ENCODE peak calls at places on chromosome 2, in ten cellular contexts. Y, E, Z, B, P, V, H, R, S and X are unnamed samples.

GRCh38 chr2:163491850-163492249 is 244.0 kb downstream of the FIGN start:
- ATAC-seq in Y (no peak), E (no peak), Z (no peak), B (no peak), P (no peak), V (no peak), H (no peak), R (no peak), S (no peak), X (no peak)

GRCh38 chr2:74512744-74513604 is 1.3 kb upstream of the TLX2 start:
- ATAC-seq in Y (no peak), E (no peak), Z (no peak), B (no peak), P (no peak), V (no peak), H (no peak), R (no peak), S (no peak), X (no peak)

GRCh38 chr2:128513416-128514283 is 195.0 kb upstream of the HS6ST1 start:
- ATAC-seq in Y (no peak), E (no peak), Z (peak; percentile 63), B (peak; percentile 87), P (peak; percentile 84), V (peak; percentile 24), H (peak; percentile 47), R (no peak), S (no peak), X (no peak)

GRCh38 chr2:158995677-158996049 is 27.2 kb downstream of the TANC1 start:
- ATAC-seq in Y (no peak), E (no peak), Z (peak; percentile 15), B (no peak), P (no peak), V (no peak), H (peak; percentile 31), R (peak; percentile 16), S (no peak), X (no peak)

GRCh38 chr2:48812376-48812775 is 56.9 kb upstream of the LHCGR start:
- ATAC-seq in Y (no peak), E (no peak), Z (no peak), B (no peak), P (no peak), V (no peak), H (no peak), R (no peak), S (no peak), X (no peak)

GRCh38 chr2:132595186-132595585 is 74.8 kb downstream of the LYPD1 start:
- ATAC-seq in Y (no peak), E (no peak), Z (no peak), B (no peak), P (no peak), V (no peak), H (no peak), R (no peak), S (no peak), X (no peak)

GRCh38 chr2:1721706-1722483 is 22.4 kb downstream of the PXDN start:
- ATAC-seq in Y (peak; percentile 69), E (peak; percentile 67), Z (no peak), B (peak; percentile 80), P (no peak), V (peak; percentile 65), H (peak; percentile 64), R (peak; percentile 81), S (peak; percentile 36), X (peak; percentile 75)

GRCh38 chr2:38377501-38378258 is 607 bp upstream of the ATL2 start:
- ATAC-seq in Y (peak; percentile 2), E (no peak), Z (peak; percentile 4), B (no peak), P (no peak), V (no peak), H (no peak), R (no peak), S (no peak), X (peak; percentile 86)

GRCh38 chr2:121038831-121039230 is 246.2 kb downstream of the TFCP2L1 start:
- ATAC-seq in Y (no peak), E (no peak), Z (no peak), B (peak; percentile 34), P (no peak), V (peak; percentile 68), H (no peak), R (peak; percentile 46), S (no peak), X (no peak)

GRCh38 chr2:15172825-15173224 is 388.3 kb downstream of the NBAS start:
- ATAC-seq in Y (no peak), E (no peak), Z (no peak), B (no peak), P (no peak), V (no peak), H (no peak), R (no peak), S (no peak), X (no peak)

GRCh38 chr2:230895536-230896345 is 29.3 kb downstream of the GPR55 start:
- ATAC-seq in Y (no peak), E (no peak), Z (no peak), B (no peak), P (no peak), V (peak; percentile 54), H (no peak), R (no peak), S (no peak), X (no peak)

DNA sequence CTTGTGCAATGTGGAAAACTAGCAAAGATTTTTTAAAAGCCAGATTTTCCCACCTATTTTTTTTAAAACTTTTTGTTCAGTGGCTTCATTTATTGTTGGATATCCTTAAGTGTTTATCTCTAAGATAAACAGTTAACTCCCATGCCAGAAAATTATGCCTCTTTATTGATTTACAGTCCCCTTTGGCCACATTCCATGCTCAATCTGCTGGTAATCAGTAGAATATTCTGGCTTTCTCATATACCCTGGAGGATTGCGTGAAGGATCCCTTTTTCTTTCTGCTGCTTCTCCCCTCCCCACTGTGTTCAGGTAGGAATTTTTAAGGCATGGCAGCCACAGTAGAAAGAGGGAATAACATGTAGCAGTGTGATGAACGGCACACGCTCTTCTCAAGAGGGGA is 2.6 kb downstream of the GRHL1 start:
- ATAC-seq in Y (no peak), E (no peak), Z (no peak), B (no peak), P (no peak), V (no peak), H (no peak), R (no peak), S (no peak), X (no peak)
- H3K4me3 ChIP-seq in Y (no peak overlapping the region), E (no peak overlapping the region), Z (no peak overlapping the region), B (no peak overlapping the region), P (no peak overlapping the region), V (no peak overlapping the region), H (no peak overlapping the region), R (no peak overlapping the region), S (no peak overlapping the region), X (no peak overlapping the region)

GRCh38 chr2:30512243-30512866 is 65.3 kb downstream of the LCLAT1 start:
- ATAC-seq in Y (no peak), E (no peak), Z (no peak), B (no peak), P (no peak), V (no peak), H (no peak), R (no peak), S (no peak), X (no peak)
- H3K4me3 ChIP-seq in Y (no peak overlapping the region), E (no peak overlapping the region), Z (no peak overlapping the region), B (no peak overlapping the region), P (no peak overlapping the region), V (no peak overlapping the region), H (no peak overlapping the region), R (no peak overlapping the region), S (no peak overlapping the region), X (no peak overlapping the region)

DNA sequence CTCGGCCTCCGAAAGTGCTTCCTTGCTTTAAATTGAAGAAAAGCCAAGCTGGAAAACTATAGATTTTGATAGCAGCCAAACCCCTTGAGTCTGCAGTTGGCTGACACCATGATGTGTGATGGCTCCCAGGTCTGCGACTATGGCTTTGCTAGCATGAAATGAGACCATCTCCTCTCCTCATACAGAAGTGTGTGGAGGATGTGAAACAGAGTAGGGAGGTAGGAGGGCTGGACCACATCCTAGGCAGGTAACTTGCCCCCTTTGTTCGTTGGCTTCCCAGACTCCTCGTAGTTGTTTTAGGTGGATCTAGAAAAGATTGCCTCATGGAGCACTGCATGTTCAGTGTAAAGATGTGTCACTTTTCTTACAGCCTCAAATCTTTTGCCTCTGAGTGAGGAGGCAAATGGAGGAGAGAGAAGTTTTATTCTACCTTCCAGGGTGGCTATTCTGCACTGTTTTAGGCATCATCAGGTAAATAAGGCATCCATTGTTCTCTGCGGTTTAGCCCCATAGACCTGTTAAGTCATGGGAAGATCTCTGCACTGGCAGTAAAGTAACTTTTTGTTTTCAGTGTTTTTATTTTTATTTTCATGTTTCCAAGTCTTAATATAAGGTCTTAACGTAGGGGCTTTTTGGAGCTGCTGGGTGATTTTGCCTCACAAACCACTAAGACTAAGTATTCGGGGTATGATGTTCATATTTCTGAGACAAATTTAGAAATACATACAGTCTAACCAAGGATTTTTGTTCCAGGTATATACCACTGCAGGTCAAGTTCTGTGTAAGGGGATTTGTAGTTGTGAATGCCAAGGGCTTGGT is 40.1 kb downstream of the MGAT5 start:
- ATAC-seq in Y (no peak), E (no peak), Z (no peak), B (no peak), P (no peak), V (no peak), H (no peak), R (no peak), S (no peak), X (no peak)
- H3K4me3 ChIP-seq in Y (no peak overlapping the region), E (no peak overlapping the region), Z (no peak overlapping the region), B (no peak overlapping the region), P (no peak overlapping the region), V (no peak overlapping the region), H (no peak overlapping the region), R (no peak overlapping the region), S (no peak overlapping the region), X (no peak overlapping the region)

GRCh38 chr2:165624139-165624803 is 154.8 kb downstream of the CSRNP3 start:
- ATAC-seq in Y (no peak), E (no peak), Z (no peak), B (no peak), P (no peak), V (no peak), H (no peak), R (no peak), S (no peak), X (no peak)

GRCh38 chr2:165617720-165618119 is 148.2 kb downstream of the CSRNP3 start:
- ATAC-seq in Y (no peak), E (no peak), Z (no peak), B (no peak), P (no peak), V (no peak), H (no peak), R (no peak), S (no peak), X (no peak)

GRCh38 chr2:165618806-165619205 is 149.3 kb downstream of the CSRNP3 start:
- ATAC-seq in Y (no peak), E (no peak), Z (no peak), B (no peak), P (no peak), V (no peak), H (no peak), R (no peak), S (no peak), X (no peak)

GRCh38 chr2:165621086-165621560 is 151.6 kb downstream of the CSRNP3 start:
- ATAC-seq in Y (no peak), E (no peak), Z (peak; percentile 54), B (no peak), P (no peak), V (no peak), H (no peak), R (no peak), S (no peak), X (no peak)
- H3K4me3 ChIP-seq in Y (no peak overlapping the region), E (no peak overlapping the region), Z (no peak overlapping the region), B (no peak overlapping the region), P (no peak overlapping the region), V (no peak overlapping the region), H (no peak overlapping the region), R (no peak overlapping the region), S (no peak overlapping the region), X (no peak overlapping the region)